ENCODE peak calls at places on chromosome 14, in seven cellular contexts. J, O, V, Y, Q, R and K are unnamed samples.

GRCh38 chr14:34826661-34827060 is 48.5 kb downstream of the BAZ1A start:
- DNase-seq in J (peak), O (no peak), V (no peak), Y (peak), Q (no peak), R (no peak), K (no peak)

GRCh38 chr14:61561657-61562276 is 133.5 kb upstream of the HIF1A start:
- DNase-seq in J (peak), O (no peak), V (peak), Y (peak), Q (peak), R (peak), K (no peak)

GRCh38 chr14:63875311-63875710 is 22.5 kb downstream of the SYNE2 start:
- DNase-seq in J (no peak), O (no peak), V (no peak), Y (peak), Q (peak), R (no peak), K (no peak)

GRCh38 chr14:92244805-92245204 is 78.2 kb upstream of the SLC24A4 start:
- DNase-seq in J (no peak), O (no peak), V (no peak), Y (no peak), Q (no peak), R (no peak), K (no peak)

GRCh38 chr14:92263681-92264080 is 59.3 kb upstream of the SLC24A4 start:
- DNase-seq in J (no peak), O (no peak), V (no peak), Y (no peak), Q (no peak), R (no peak), K (no peak)

GRCh38 chr14:94373708-94374107 is 14.7 kb downstream of the SERPINA1 start:
- DNase-seq in J (peak), O (no peak), V (peak), Y (peak), Q (peak), R (no peak), K (no peak)

GRCh38 chr14:81423504-81423903 is 23.4 kb upstream of the STON2 start:
- DNase-seq in J (no peak), O (no peak), V (no peak), Y (no peak), Q (no peak), R (peak), K (no peak)

GRCh38 chr14:88904864-88905263 is 80.4 kb downstream of the TTC8 start:
- DNase-seq in J (no peak), O (no peak), V (no peak), Y (no peak), Q (no peak), R (no peak), K (no peak)

GRCh38 chr14:29528889-29529288 is 398.8 kb downstream of the PRKD1 start:
- DNase-seq in J (no peak), O (no peak), V (no peak), Y (peak), Q (no peak), R (no peak), K (no peak)

GRCh38 chr14:97458302-97459137 is 661.3 kb downstream of the VRK1 start:
- DNase-seq in J (no peak), O (peak), V (no peak), Y (peak), Q (no peak), R (no peak), K (peak)

GRCh38 chr14:63308723-63309317 is 9.9 kb downstream of the GPHB5 start:
- DNase-seq in J (peak), O (no peak), V (no peak), Y (peak), Q (no peak), R (no peak), K (no peak)

GRCh38 chr14:71105177-71105576 is 197.9 kb downstream of the PCNX1 start:
- DNase-seq in J (no peak), O (no peak), V (no peak), Y (no peak), Q (no peak), R (no peak), K (no peak)